ENCODE peak calls at places on chromosome 21, in six cellular contexts. D, G, V, P, Q and Z are unnamed samples.

GRCh38 chr21:31370893-31371652 is 27.0 kb upstream of the TIAM1 start:
- DNase-seq in D (no peak), G (no peak), V (no peak), P (no peak), Q (no peak), Z (no peak)

GRCh38 chr21:43333301-43334062 is 93.4 kb downstream of the SIK1 start:
- DNase-seq in D (no peak), G (peak; percentile 64), V (peak; percentile 45), P (no peak), Q (peak; percentile 92), Z (no peak)

GRCh38 chr21:39840373-39841097 is 26.7 kb upstream of the PCP4 start:
- DNase-seq in D (no peak), G (no peak), V (no peak), P (no peak), Q (no peak), Z (no peak)

GRCh38 chr21:25189497-25189896 is 417.8 kb downstream of the MRPL39 start:
- DNase-seq in D (no peak), G (no peak), V (no peak), P (no peak), Q (no peak), Z (no peak)

GRCh38 chr21:32423320-32423719 is 10.8 kb downstream of the EVA1C start:
- DNase-seq in D (no peak), G (no peak), V (no peak), P (no peak), Q (no peak), Z (no peak)

GRCh38 chr21:24045775-24046215 is 1561.5 kb downstream of the MRPL39 start:
- DNase-seq in D (no peak), G (peak; percentile 66), V (peak; percentile 96), P (peak; percentile 70), Q (peak; percentile 46), Z (peak; percentile 27)

GRCh38 chr21:25384782-25385181 is 222.5 kb downstream of the MRPL39 start:
- DNase-seq in D (no peak), G (no peak), V (no peak), P (no peak), Q (no peak), Z (no peak)

GRCh38 chr21:15140321-15141019 is 75.7 kb upstream of the NRIP1 start:
- DNase-seq in D (no peak), G (peak; percentile 86), V (no peak), P (no peak), Q (no peak), Z (peak; percentile 79)

GRCh38 chr21:15034126-15034848 is 30.5 kb downstream of the NRIP1 start:
- DNase-seq in D (no peak), G (no peak), V (no peak), P (no peak), Q (no peak), Z (no peak)

GRCh38 chr21:36104306-36105300 is 30.3 kb upstream of the CBR3 start:
- DNase-seq in D (no peak), G (peak; percentile 35), V (no peak), P (no peak), Q (no peak), Z (peak; percentile 55)

GRCh38 chr21:31264574-31264973 is 79.5 kb downstream of the TIAM1 start:
- DNase-seq in D (no peak), G (no peak), V (no peak), P (no peak), Q (no peak), Z (no peak)

GRCh38 chr21:36188937-36189336 is 32.3 kb downstream of the DOP1B start:
- DNase-seq in D (no peak), G (no peak), V (no peak), P (no peak), Q (no peak), Z (no peak)

GRCh38 chr21:20739421-20739820 is 258.8 kb upstream of the NCAM2 start:
- DNase-seq in D (no peak), G (no peak), V (no peak), P (no peak), Q (no peak), Z (no peak)

GRCh38 chr21:34593423-34593822 is 21.5 kb downstream of the RCAN1 start:
- DNase-seq in D (no peak), G (peak; percentile 52), V (no peak), P (no peak), Q (no peak), Z (no peak)
- TF ChIP-seq CTCF in D (no peak), G (no peak), V (no peak), P (no peak), Q (no peak), Z (no peak)

DNA sequence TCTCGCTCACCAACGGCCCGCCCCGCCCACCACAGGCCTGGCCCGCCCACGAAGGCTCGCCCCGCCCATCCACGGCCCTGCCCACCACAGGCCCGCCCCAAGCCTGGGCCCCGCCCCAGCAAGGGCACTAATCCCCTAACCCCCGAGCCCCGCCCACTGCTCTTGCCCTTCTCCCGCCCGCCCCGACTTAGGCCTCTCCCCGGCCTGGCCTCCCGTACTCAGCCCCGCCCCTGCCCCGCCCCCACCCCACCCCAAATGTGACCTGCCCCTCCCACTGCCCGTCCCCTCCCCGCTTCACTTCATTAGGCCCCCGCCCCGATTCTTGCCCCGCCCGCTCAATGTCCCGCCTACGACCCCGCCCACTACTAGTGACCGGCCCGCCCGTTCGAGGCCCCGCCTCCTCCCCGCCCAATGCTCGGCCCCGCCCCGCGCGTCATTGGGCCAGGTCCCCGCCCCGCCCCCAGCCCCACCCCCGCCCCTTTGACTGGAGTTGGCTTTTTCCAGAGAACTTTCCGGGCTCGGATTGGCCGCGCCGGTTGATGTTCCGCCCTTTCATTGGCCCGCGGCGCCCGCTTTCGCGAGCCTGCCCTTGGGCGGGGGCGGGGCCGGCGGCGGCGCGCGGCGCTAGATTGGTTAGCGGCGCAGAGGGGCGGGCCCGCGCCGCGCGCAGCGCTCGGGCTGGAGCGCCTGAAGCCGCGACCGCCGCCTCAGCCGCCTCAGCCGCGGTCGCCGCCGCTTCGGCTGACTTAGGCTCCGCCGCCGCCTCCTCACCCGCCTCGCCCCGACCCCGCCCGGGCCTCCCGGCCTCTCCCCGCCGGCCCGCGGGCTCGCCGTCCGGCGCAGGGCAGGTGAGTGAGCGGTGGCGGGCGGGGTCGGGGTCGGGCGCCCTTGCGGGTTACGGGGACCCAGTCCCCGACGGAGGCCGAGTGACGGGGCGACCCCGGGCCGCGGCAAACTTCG is at the start of gene PCBP3:
- DNase-seq in D (peak; percentile 90), G (peak; percentile 96), V (peak; percentile 98), P (peak; percentile 99), Q (peak; percentile 78), Z (peak; percentile 88)
- TF ChIP-seq POLR2A in D (no peak), G (no peak), V (peak; percentile 85), P (no peak), Q (no peak), Z (peak; percentile 54)

DNA sequence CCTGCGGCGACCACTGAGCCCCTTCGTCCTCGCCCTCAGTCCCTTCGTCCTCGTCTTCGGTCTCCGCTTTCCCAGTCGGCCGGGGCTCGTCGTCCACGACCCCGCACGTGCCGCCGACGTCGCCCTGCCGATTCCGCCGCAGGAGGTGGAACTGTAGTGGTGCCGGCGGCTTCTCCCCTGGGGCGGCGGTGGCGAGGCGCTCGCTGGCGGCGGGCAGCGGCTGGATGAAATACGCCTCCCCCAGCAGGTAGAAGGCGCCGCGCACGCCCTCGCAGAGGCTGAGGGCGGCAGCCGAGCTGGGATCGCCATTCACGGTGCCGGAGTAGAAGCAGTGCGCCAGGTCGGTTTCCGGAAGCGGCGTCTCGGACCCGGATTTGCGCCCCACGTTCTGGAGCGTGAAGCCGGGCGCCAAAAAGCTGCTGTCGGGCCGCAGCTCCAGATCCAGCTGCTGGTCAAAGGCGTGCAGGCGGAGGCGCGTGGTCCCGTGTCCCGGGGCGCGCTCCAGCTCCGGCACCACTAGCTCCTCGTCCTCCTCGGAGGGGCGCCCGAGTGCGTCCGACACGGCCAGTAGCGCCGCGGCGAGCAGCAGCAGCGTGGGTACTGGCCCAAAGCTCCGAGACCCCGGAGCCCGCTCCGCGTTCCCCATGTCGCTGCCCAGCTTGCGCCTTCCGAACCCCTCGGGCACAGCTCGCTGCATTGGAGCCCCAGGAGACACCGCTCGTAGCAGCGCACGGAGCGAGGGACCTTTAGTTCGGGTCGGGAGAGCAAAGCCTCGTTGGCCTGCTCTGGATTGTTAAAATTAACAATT is 747 bp downstream of the ADAMTS1 start:
- DNase-seq in D (no peak), G (no peak), V (no peak), P (peak; percentile 84), Q (peak; percentile 24), Z (peak; percentile 77)
- TF ChIP-seq CTCF in D (no peak), G (no peak), V (no peak), P (no peak), Q (no peak), Z (peak; percentile 14)

GRCh38 chr21:41427556-41427955 is 1.5 kb downstream of the MX1 start:
- DNase-seq in D (no peak), G (no peak), V (peak; percentile 16), P (no peak), Q (no peak), Z (no peak)
- TF ChIP-seq POLR2A in D (no peak), G (no peak), V (no peak), P (no peak), Q (no peak), Z (no peak)

DNA sequence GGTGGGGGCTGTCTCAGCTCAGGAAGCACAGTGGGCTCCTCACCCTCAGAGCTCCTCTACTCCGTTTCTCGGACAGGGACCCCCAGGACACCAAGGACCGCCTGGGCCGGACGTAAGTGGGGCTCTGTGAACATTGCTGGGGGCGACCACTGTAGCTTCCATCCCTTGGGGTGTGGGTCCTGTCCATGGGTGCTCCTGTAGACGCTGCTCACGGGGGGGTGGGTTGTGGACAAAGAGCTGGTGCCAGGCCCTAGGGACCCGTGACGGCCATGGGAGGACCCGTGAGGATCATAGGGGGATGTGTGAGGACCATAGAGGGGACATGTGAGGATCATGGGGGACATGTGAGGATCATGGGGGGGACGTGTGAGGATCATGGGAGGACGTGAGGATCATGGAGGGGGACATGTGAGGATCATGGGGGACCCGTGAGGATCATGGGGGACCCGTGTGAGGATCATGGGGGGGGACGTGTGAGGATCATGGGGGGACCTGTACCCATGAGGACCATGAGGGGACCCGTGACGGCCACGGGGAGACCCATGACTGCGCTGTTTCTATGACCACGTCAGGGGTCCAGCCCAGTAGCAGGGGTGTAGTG is 18.1 kb downstream of the COL6A1 start:
- DNase-seq in D (no peak), G (no peak), V (peak; percentile 18), P (no peak), Q (peak; percentile 12), Z (peak; percentile 11)
- TF ChIP-seq CTCF in D (no peak), G (no peak), V (no peak), P (no peak), Q (no peak), Z (no peak)

GRCh38 chr21:45918011-45918410 is 63.6 kb upstream of the COL6A1 start:
- DNase-seq in D (no peak), G (no peak), V (no peak), P (no peak), Q (no peak), Z (no peak)
- TF ChIP-seq POLR2A in D (no peak), G (no peak), V (no peak), P (no peak), Q (no peak), Z (no peak)

GRCh38 chr21:41960386-41960785 is 6.6 kb upstream of the C2CD2 start:
- DNase-seq in D (no peak), G (no peak), V (peak; percentile 17), P (no peak), Q (no peak), Z (no peak)

GRCh38 chr21:41955516-41955915 is 1.7 kb upstream of the C2CD2 start:
- DNase-seq in D (no peak), G (no peak), V (no peak), P (no peak), Q (no peak), Z (no peak)

GRCh38 chr21:41956926-41957729 is 3.3 kb upstream of the C2CD2 start:
- DNase-seq in D (no peak), G (no peak), V (peak; percentile 61), P (peak; percentile 64), Q (no peak), Z (no peak)

GRCh38 chr21:41958886-41959563 is 5.2 kb upstream of the C2CD2 start:
- DNase-seq in D (no peak), G (no peak), V (peak; percentile 90), P (no peak), Q (peak; percentile 82), Z (no peak)

GRCh38 chr21:41957991-41958766 is 4.4 kb upstream of the C2CD2 start:
- DNase-seq in D (no peak), G (peak; percentile 61), V (peak; percentile 83), P (peak; percentile 93), Q (peak; percentile 44), Z (peak; percentile 67)
- TF ChIP-seq CTCF in D (peak; percentile 33), G (peak; percentile 16), V (no peak), P (peak; percentile 41), Q (peak; percentile 25), Z (peak; percentile 34)